ENCODE peak calls at places on chromosomes 3 and 15, in ten cellular contexts. H is stimulated activated CD8-positive, alpha-beta memory T cell treated with anti-CD3 and anti-CD28 coated beads, Interleukin-2, amount 100 ng/mL, for 48 hours; B is testis; F is activated T-helper 1 cell treated with Interleukin-2 at 50 U/mL for 16 hours; E is cardiac septum; R is NCI-H1092; S is RCC 7860; V is GM18507; L is Calu3; D is fibroblast of pulmonary artery. Z is an unnamed sample.

GRCh38 chr15:35533130-35534110 is 12.5 kb downstream of the DPH6 start:
- DNase-seq in R (no peak), V (no peak), F (no peak), H (no peak), S (no peak), D (no peak), E (no peak), L (no peak), B (no peak), Z (no peak)

GRCh38 chr15:79054350-79054749 is 36.2 kb downstream of the RASGRF1 start:
- DNase-seq in R (no peak), S (no peak), E (no peak), B (no peak), D (no peak), F (no peak), L (no peak), V (no peak), H (no peak), Z (no peak)

GRCh38 chr3:120497318-120497717 is 46.5 kb upstream of the FSTL1 start:
- DNase-seq in V (no peak), B (no peak), S (peak), H (no peak), R (no peak), D (peak), L (no peak), F (no peak), E (no peak), Z (no peak)

GRCh38 chr3:116863842-116864626 is 154.5 kb downstream of the TUSC7 start:
- DNase-seq in S (no peak), H (no peak), B (peak), R (peak), F (no peak), L (peak), V (no peak), E (no peak), D (peak), Z (peak)

GRCh38 chr3:178206554-178206953 is 329.7 kb upstream of the KCNMB2 start:
- DNase-seq in F (no peak), R (no peak), E (no peak), L (no peak), V (no peak), D (no peak), S (no peak), H (no peak), B (no peak), Z (no peak)

GRCh38 chr15:78390823-78391222 is 47.2 kb upstream of the IREB2 start:
- DNase-seq in D (no peak), B (no peak), F (no peak), S (no peak), H (no peak), E (no peak), V (no peak), L (no peak), R (no peak), Z (no peak)

GRCh38 chr3:14795996-14796395 is 22.8 kb upstream of the FGD5 start:
- DNase-seq in H (no peak), V (no peak), L (no peak), F (no peak), R (no peak), S (no peak), B (no peak), E (peak), D (no peak), Z (no peak)

GRCh38 chr3:110027446-110027845 is 690.1 kb upstream of the DPPA4 start:
- DNase-seq in B (no peak), S (peak), D (peak), E (no peak), L (peak), R (no peak), V (no peak), F (no peak), H (no peak), Z (no peak)

GRCh38 chr3:53668872-53669271 is 174.5 kb downstream of the CACNA1D start:
- DNase-seq in V (no peak), S (no peak), L (no peak), E (no peak), D (peak), F (no peak), R (no peak), B (no peak), H (no peak), Z (no peak)

GRCh38 chr3:129315386-129315991 is 36.8 kb downstream of the HMCES start:
- DNase-seq in B (peak), D (peak), F (peak), H (no peak), V (no peak), R (no peak), L (peak), S (no peak), E (no peak), Z (no peak)

GRCh38 chr15:76341366-76342045 is 4.9 kb downstream of the ISL2 start:
- DNase-seq in B (no peak), L (no peak), V (no peak), F (no peak), R (peak), D (no peak), H (no peak), S (no peak), E (no peak), Z (peak)

GRCh38 chr3:61663728-61664492 is 102.5 kb downstream of the PTPRG start:
- DNase-seq in V (no peak), E (no peak), L (no peak), D (peak), F (no peak), H (no peak), S (peak), B (no peak), R (no peak), Z (no peak)

GRCh38 chr15:69144530-69144929 is 15.9 kb upstream of the GLCE start:
- DNase-seq in L (no peak), R (no peak), B (no peak), S (no peak), H (no peak), F (no peak), E (no peak), V (no peak), D (no peak), Z (no peak)

GRCh38 chr3:17632401-17633100 is 109.9 kb downstream of the TBC1D5 start:
- DNase-seq in D (peak), E (no peak), V (no peak), H (no peak), F (no peak), B (peak), L (no peak), S (peak), R (no peak), Z (no peak)

GRCh38 chr3:119098620-119099222 is 47.2 kb upstream of the TEX55 start:
- DNase-seq in F (no peak), B (no peak), S (peak), R (peak), V (no peak), E (no peak), L (peak), H (no peak), D (peak), Z (no peak)

GRCh38 chr3:89025185-89025584 is 82.2 kb upstream of the EPHA3 start:
- DNase-seq in B (no peak), L (peak), D (no peak), F (no peak), V (no peak), E (no peak), H (no peak), R (no peak), S (no peak), Z (no peak)

GRCh38 chr3:150365132-150365604 is 42.9 kb upstream of the TSC22D2 start:
- DNase-seq in L (no peak), E (no peak), F (no peak), B (no peak), H (no peak), D (peak), V (no peak), S (peak), R (no peak), Z (no peak)

GRCh38 chr15:67133738-67134576 is 68.6 kb downstream of the SMAD3 start:
- DNase-seq in S (peak), F (peak), E (peak), H (peak), L (no peak), V (no peak), B (no peak), D (peak), R (no peak), Z (no peak)

GRCh38 chr3:102733811-102734574 is 299.2 kb downstream of the ZPLD1 start:
- DNase-seq in D (peak), L (no peak), E (no peak), B (no peak), S (no peak), V (no peak), F (no peak), R (no peak), H (no peak), Z (no peak)

GRCh38 chr3:45690331-45691035 is 1.3 kb downstream of the SACM1L start:
- DNase-seq in H (no peak), V (no peak), S (no peak), B (no peak), L (no peak), E (no peak), D (no peak), F (no peak), R (no peak), Z (no peak)

GRCh38 chr3:8990266-8991215 is 27.3 kb upstream of the RAD18 start:
- DNase-seq in B (no peak), E (no peak), H (no peak), S (no peak), F (no peak), L (no peak), D (peak), V (no peak), R (no peak), Z (no peak)

GRCh38 chr3:9168230-9168629 is 81.2 kb downstream of the SRGAP3 start:
- DNase-seq in D (no peak), V (peak), F (no peak), R (no peak), S (no peak), E (no peak), L (no peak), H (peak), B (no peak), Z (no peak)

Z was measured in ecto neural progenitor cell.